ENCODE peak calls at places on chromosomes 2 and 18, in nine cellular contexts. R is BE2C; Y is lower lobe of right lung; M is pancreas; E is Panc1; T is gastrocnemius medialis; C is hepatocyte; X is CD4-positive, CD25-positive, alpha-beta regulatory T cell; U is tibial artery. O is an unnamed sample.

GRCh38 chr2:9108210-9108967 is 98.2 kb upstream of the ASAP2 start:
- DNase-seq in R (no peak), X (no peak), Y (no peak), T (no peak), E (no peak), U (no peak), M (no peak), C (no peak), O (no peak)

GRCh38 chr2:85935746-85936208 is 47.0 kb upstream of the ST3GAL5 start:
- DNase-seq in Y (no peak), R (no peak), M (no peak), X (no peak), U (no peak), E (no peak), T (no peak), C (no peak), O (no peak)

GRCh38 chr2:147614491-147614890 is 230.3 kb upstream of the ACVR2A start:
- DNase-seq in T (no peak), U (no peak), M (no peak), R (no peak), X (no peak), Y (no peak), E (no peak), C (no peak), O (peak; percentile 85)

GRCh38 chr2:42102606-42103450 is 55.0 kb downstream of the PKDCC start:
- DNase-seq in M (peak; percentile 65), C (peak; percentile 81), Y (peak; percentile 78), X (peak; percentile 56), R (no peak), T (no peak), U (no peak), E (no peak), O (no peak)

GRCh38 chr2:8767324-8767723 is 70.1 kb downstream of the KIDINS220 start:
- DNase-seq in C (no peak), T (no peak), X (no peak), M (no peak), Y (no peak), R (no peak), E (no peak), U (no peak), O (peak; percentile 19)

GRCh38 chr18:3256693-3257626 is 5.0 kb upstream of the MYL12B start:
- DNase-seq in X (no peak), R (no peak), E (no peak), C (peak; percentile 39), U (no peak), Y (no peak), M (peak; percentile 60), T (no peak), O (no peak)

GRCh38 chr2:50529600-50530218 is 502.2 kb downstream of the NRXN1 start:
- DNase-seq in M (no peak), Y (no peak), U (no peak), X (peak; percentile 28), T (no peak), E (peak; percentile 35), C (peak; percentile 50), R (no peak), O (peak; percentile 61)

GRCh38 chr18:35408843-35409261 is 31.7 kb upstream of the ZNF396 start:
- DNase-seq in X (no peak), M (no peak), R (no peak), T (no peak), C (peak; percentile 30), E (no peak), Y (no peak), U (no peak), O (peak; percentile 29)

GRCh38 chr2:20157606-20157970 is 67.3 kb downstream of the SDC1 start:
- DNase-seq in T (no peak), X (no peak), E (no peak), C (no peak), M (no peak), Y (no peak), R (no peak), U (no peak), O (no peak)

GRCh38 chr2:126880262-126880800 is 18.4 kb upstream of the TEX51 start:
- DNase-seq in T (no peak), Y (no peak), U (no peak), X (no peak), E (no peak), M (no peak), R (no peak), C (no peak), O (no peak)

GRCh38 chr2:45836316-45836715 is 184.8 kb downstream of the PRKCE start:
- DNase-seq in E (no peak), T (no peak), M (no peak), Y (no peak), U (no peak), C (no peak), X (no peak), R (no peak), O (no peak)

GRCh38 chr2:185978634-185979405 is 240.2 kb downstream of the FSIP2 start:
- DNase-seq in T (no peak), E (no peak), C (peak; percentile 10), X (no peak), R (peak; percentile 8), M (no peak), Y (no peak), U (no peak), O (no peak)

GRCh38 chr2:6776125-6776524 is 89.6 kb downstream of the CMPK2 start:
- DNase-seq in M (no peak), T (no peak), E (no peak), R (no peak), U (no peak), Y (no peak), X (no peak), C (no peak), O (no peak)

GRCh38 chr2:230591850-230592249 is 120.8 kb upstream of the CAB39 start:
- DNase-seq in X (peak; percentile 55), U (no peak), C (no peak), T (no peak), Y (no peak), R (no peak), E (no peak), M (no peak), O (no peak)

GRCh38 chr2:230594286-230594840 is 118.3 kb upstream of the CAB39 start:
- DNase-seq in U (no peak), E (no peak), R (no peak), T (no peak), Y (no peak), M (no peak), X (no peak), C (no peak), O (no peak)

GRCh38 chr2:230593765-230594164 is 118.9 kb upstream of the CAB39 start:
- DNase-seq in X (no peak), M (no peak), R (no peak), U (no peak), Y (no peak), C (no peak), E (no peak), T (no peak), O (no peak)

GRCh38 chr2:230590333-230590732 is 122.3 kb upstream of the CAB39 start:
- DNase-seq in Y (no peak), E (no peak), U (no peak), M (no peak), X (no peak), T (no peak), R (no peak), C (no peak), O (no peak)

GRCh38 chr2:230592775-230593174 is 119.9 kb upstream of the CAB39 start:
- DNase-seq in R (no peak), X (no peak), U (no peak), C (no peak), E (no peak), Y (no peak), T (no peak), M (no peak), O (peak; percentile 28)
- H3K9me3 ChIP-seq in R (no peaks in the 10 kb centered on the region), X (no peaks in the 10 kb centered on the region), U (no peaks in the 10 kb centered on the region), C (no peaks in the 10 kb centered on the region), E (no peaks in the 10 kb centered on the region), Y (no peaks in the 10 kb centered on the region), T (no peaks in the 10 kb centered on the region), M (no peaks in the 10 kb centered on the region), O (no peaks in the 10 kb centered on the region)

GRCh38 chr18:58847383-58848071 is 17.1 kb upstream of the ZNF532 start:
- DNase-seq in R (no peak), M (peak; percentile 23), X (no peak), U (no peak), C (no peak), E (no peak), Y (no peak), T (peak; percentile 49), O (peak; percentile 42)

GRCh38 chr18:58846325-58846724 is 18.4 kb upstream of the ZNF532 start:
- DNase-seq in R (no peak), C (no peak), X (no peak), Y (no peak), E (no peak), T (no peak), M (no peak), U (no peak), O (no peak)

GRCh38 chr18:58843662-58844035 is 21.0 kb upstream of the ZNF532 start:
- DNase-seq in C (no peak), M (no peak), R (no peak), T (no peak), X (no peak), Y (no peak), U (no peak), E (no peak), O (no peak)

GRCh38 chr18:58844871-58845270 is 19.8 kb upstream of the ZNF532 start:
- DNase-seq in Y (no peak), X (no peak), M (no peak), R (no peak), E (no peak), C (no peak), U (no peak), T (no peak), O (no peak)

GRCh38 chr18:58845913-58846312 is 18.8 kb upstream of the ZNF532 start:
- DNase-seq in R (no peak), Y (no peak), X (no peak), T (no peak), E (no peak), U (no peak), M (no peak), C (no peak), O (peak; percentile 15)
- H3K4me1 ChIP-seq in R (no peaks in the 10 kb centered on the region), Y (no peaks in the 10 kb centered on the region), X (no peaks in the 10 kb centered on the region), T (peaks cover 14% of the 10 kb centered on the region), E (no peaks in the 10 kb centered on the region), U (peaks cover 19% of the 10 kb centered on the region), M (no peaks in the 10 kb centered on the region), C (no peaks in the 10 kb centered on the region), O (no peaks in the 10 kb centered on the region)

GRCh38 chr2:171523339-171523931 is 1.2 kb downstream of the CYBRD1 start:
- DNase-seq in M (no peak), X (peak; percentile 19), T (peak; percentile 65), R (peak; percentile 20), C (peak; percentile 65), E (no peak), U (peak; percentile 94), Y (peak; percentile 83), O (peak; percentile 65)
- H3K4me3 ChIP-seq in M (peak overlapping the region; percentile 39), X (no peak overlapping the region), T (peak overlapping the region; percentile 74), R (peak overlapping the region; percentile 57), C (peak overlapping the region; percentile 95), E (peak overlapping the region; percentile 63), U (peak overlapping the region; percentile 94), Y (peak overlapping the region; percentile 89), O (peak overlapping the region; percentile 88)

DNA sequence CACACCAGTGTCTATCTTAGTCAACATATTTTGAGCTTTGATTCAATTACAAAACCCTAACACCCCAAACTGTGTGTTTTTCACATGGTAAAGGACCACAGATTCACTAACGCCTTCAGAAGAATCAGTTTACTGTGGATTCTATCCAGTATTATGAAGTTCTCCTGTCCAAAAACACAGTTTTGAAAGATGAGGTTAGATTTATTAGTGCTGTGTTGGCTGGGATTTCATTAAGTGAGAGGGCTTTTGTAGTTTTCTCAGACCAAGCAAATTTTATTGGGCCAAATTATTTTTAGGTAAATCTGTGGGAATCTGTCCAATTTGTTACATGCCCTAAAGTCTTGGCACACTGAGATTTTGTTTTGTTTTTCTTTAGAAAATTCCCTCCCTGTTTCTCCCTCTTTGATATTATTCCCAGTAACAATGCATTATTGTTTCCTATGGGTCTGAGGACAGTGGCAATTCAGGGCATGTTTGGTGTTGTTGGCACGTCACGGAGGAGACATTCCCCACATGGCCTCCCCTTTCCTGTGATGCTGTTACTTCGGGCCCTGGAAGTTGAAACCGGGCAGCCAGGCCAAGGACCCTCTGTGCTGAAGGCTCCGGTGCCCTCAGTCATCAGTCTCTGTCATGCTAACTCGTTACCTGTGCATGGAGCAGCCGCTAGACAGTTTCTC is 87.5 kb upstream of the ALKAL2 start:
- DNase-seq in M (no peak), Y (no peak), C (no peak), U (no peak), R (no peak), E (no peak), X (no peak), T (no peak), O (no peak)
- H3K9me3 ChIP-seq in M (no peaks in the 10 kb centered on the region), Y (peaks cover 8% of the 10 kb centered on the region), C (no peaks in the 10 kb centered on the region), U (peaks cover 3% of the 10 kb centered on the region), R (no peaks in the 10 kb centered on the region), E (no peaks in the 10 kb centered on the region), X (no peaks in the 10 kb centered on the region), T (no peaks in the 10 kb centered on the region), O (no peaks in the 10 kb centered on the region)